ENCODE peak calls at places on chromosomes 16 and 17, in nine cellular contexts. A is HCEC 1CT; O is NCI-H1694 treated with DMSO at 0.1 percent for 48 hours; S is NCI-H510A treated with DMSO at 0.1 percent for 48 hours; Q is body of pancreas; U is HEK293T; E is uterus; X is central memory CD4-positive, alpha-beta T cell; F is AG08395. K is an unnamed sample.

GRCh38 chr16:7167651-7168050 is 165.0 kb upstream of the RBFOX1 start:
- DNase-seq in A (no peak), O (no peak), S (no peak), Q (no peak), U (no peak), E (no peak), X (no peak), F (no peak), K (no peak)

GRCh38 chr17:32769846-32770245 is 107.1 kb downstream of the MYO1D start:
- DNase-seq in A (peak; percentile 38), O (no peak), S (peak; percentile 39), Q (peak; percentile 16), U (no peak), E (no peak), X (no peak), F (no peak), K (no peak)

GRCh38 chr17:39643271-39643670 is 6.3 kb downstream of the STARD3 start:
- DNase-seq in A (no peak), O (no peak), S (no peak), Q (no peak), U (no peak), E (no peak), X (no peak), F (peak; percentile 43), K (no peak)

GRCh38 chr17:45020354-45021138 is 30.9 kb downstream of the DCAKD start:
- DNase-seq in A (no peak), O (no peak), S (peak; percentile 24), Q (peak; percentile 54), U (no peak), E (peak; percentile 30), X (no peak), F (no peak), K (peak; percentile 69)

GRCh38 chr16:27728691-27729090 is 178.7 kb downstream of the KATNIP start:
- DNase-seq in A (no peak), O (no peak), S (peak; percentile 6), Q (no peak), U (no peak), E (no peak), X (no peak), F (no peak), K (no peak)

GRCh38 chr16:88991813-88992350 is 14.9 kb upstream of the CBFA2T3 start:
- DNase-seq in A (no peak), O (peak; percentile 35), S (no peak), Q (no peak), U (no peak), E (no peak), X (no peak), F (no peak), K (no peak)

GRCh38 chr17:70886648-70887047 is 717.3 kb downstream of the KCNJ2 start:
- DNase-seq in A (no peak), O (no peak), S (no peak), Q (no peak), U (no peak), E (no peak), X (no peak), F (no peak), K (no peak)

GRCh38 chr17:80791758-80792284 is 199.8 kb upstream of the CHMP6 start:
- DNase-seq in A (peak; percentile 96), O (no peak), S (no peak), Q (peak; percentile 57), U (no peak), E (peak; percentile 79), X (peak; percentile 17), F (peak; percentile 92), K (peak; percentile 99)

GRCh38 chr16:31404353-31405064 is 11.4 kb downstream of the ITGAD start:
- DNase-seq in A (peak; percentile 76), O (no peak), S (no peak), Q (no peak), U (peak; percentile 88), E (no peak), X (no peak), F (peak; percentile 41), K (no peak)

GRCh38 chr16:65727534-65728137 is 605.8 kb upstream of the CDH11 start:
- DNase-seq in A (no peak), O (no peak), S (no peak), Q (no peak), U (no peak), E (no peak), X (no peak), F (no peak), K (no peak)

GRCh38 chr16:83389751-83390150 is 418.0 kb upstream of the HSBP1 start:
- DNase-seq in A (no peak), O (no peak), S (no peak), Q (no peak), U (no peak), E (no peak), X (no peak), F (no peak), K (no peak)

GRCh38 chr17:77110006-77110374 is 30.8 kb upstream of the SEC14L1 start:
- DNase-seq in A (peak; percentile 13), O (no peak), S (no peak), Q (no peak), U (no peak), E (no peak), X (no peak), F (peak; percentile 47), K (no peak)

GRCh38 chr16:23148513-23149266 is 562 bp downstream of the USP31 start:
- DNase-seq in A (peak; percentile 53), O (no peak), S (peak; percentile 43), Q (peak; percentile 79), U (peak; percentile 50), E (peak; percentile 76), X (peak; percentile 59), F (peak; percentile 49), K (peak; percentile 79)

GRCh38 chr17:57530508-57530907 is 214.6 kb downstream of the CCDC182 start:
- DNase-seq in A (no peak), O (no peak), S (no peak), Q (no peak), U (no peak), E (no peak), X (no peak), F (no peak), K (peak; percentile 12)

GRCh38 chr16:58511933-58512815 is 3.1 kb upstream of the SETD6 start:
- DNase-seq in A (peak; percentile 49), O (peak; percentile 45), S (peak; percentile 38), Q (peak; percentile 86), U (peak; percentile 71), E (peak; percentile 58), X (peak; percentile 68), F (peak; percentile 55), K (peak; percentile 79)

GRCh38 chr17:22692801-22693171 is 1000.5 kb downstream of the KCNJ18 start:
- DNase-seq in A (no peak), O (no peak), S (no peak), Q (no peak), U (no peak), E (no peak), X (no peak), F (no peak), K (no peak)

GRCh38 chr17:7912927-7913524 is 3.1 kb downstream of the RNF227 start:
- DNase-seq in A (peak; percentile 62), O (peak; percentile 72), S (peak; percentile 58), Q (peak; percentile 74), U (peak; percentile 64), E (no peak), X (peak; percentile 68), F (peak; percentile 71), K (peak; percentile 93)

GRCh38 chr17:64200080-64201042 is 62.7 kb downstream of the TEX2 start:
- DNase-seq in A (peak; percentile 57), O (no peak), S (no peak), Q (no peak), U (no peak), E (no peak), X (no peak), F (peak; percentile 66), K (peak; percentile 34)

GRCh38 chr17:81980752-81981239 is 3.4 kb downstream of the ASPSCR1 start:
- DNase-seq in A (no peak), O (no peak), S (no peak), Q (no peak), U (no peak), E (no peak), X (peak; percentile 23), F (no peak), K (no peak)

GRCh38 chr16:57998992-57999365 is 1.5 kb downstream of the ZNF319 start:
- DNase-seq in A (no peak), O (no peak), S (no peak), Q (no peak), U (no peak), E (no peak), X (no peak), F (no peak), K (no peak)

GRCh38 chr16:30740364-30741251 is 7.6 kb upstream of the PHKG2 start:
- DNase-seq in A (peak; percentile 75), O (no peak), S (peak; percentile 99), Q (peak; percentile 94), U (no peak), E (peak; percentile 80), X (no peak), F (peak; percentile 96), K (peak; percentile 91)

GRCh38 chr17:81263371-81264181 is 24.5 kb downstream of the NDUFAF8 start:
- DNase-seq in A (no peak), O (no peak), S (no peak), Q (no peak), U (no peak), E (no peak), X (no peak), F (no peak), K (no peak)

GRCh38 chr16:56747486-56748045 is 17.6 kb downstream of the NUP93 start:
- DNase-seq in A (no peak), O (no peak), S (no peak), Q (no peak), U (no peak), E (no peak), X (no peak), F (no peak), K (no peak)

GRCh38 chr16:11245988-11246387 is 10.0 kb downstream of the SOCS1 start:
- DNase-seq in A (no peak), O (no peak), S (no peak), Q (no peak), U (no peak), E (no peak), X (no peak), F (no peak), K (no peak)